ENCODE peak calls at places on chromosomes 2 and 18, in seven cellular contexts. X is Caco-2, L is cardiac fibroblast, E is NCI-H2029, V is heart right ventricle, H is upper lobe of right lung, S is posterior cingulate gyrus. Z is an unnamed sample.

GRCh38 chr2:195559431-195559914 is 97.6 kb upstream of the SLC39A10 start:
- DNase-seq in X (no peak), L (peak; percentile 93), E (no peak), V (no peak), H (no peak), S (no peak), Z (peak; percentile 97)

GRCh38 chr18:69400976-69401474 is 337 bp downstream of the DOK6 start:
- DNase-seq in X (no peak), L (peak; percentile 41), E (no peak), V (peak; percentile 24), H (peak; percentile 64), S (peak; percentile 76), Z (no peak)

GRCh38 chr2:62119313-62119969 is 76.5 kb upstream of the B3GNT2 start:
- DNase-seq in X (no peak), L (no peak), E (no peak), V (no peak), H (no peak), S (no peak), Z (no peak)

GRCh38 chr2:8514748-8515389 is 167.0 kb upstream of the ID2 start:
- DNase-seq in X (no peak), L (no peak), E (no peak), V (no peak), H (no peak), S (peak; percentile 3), Z (peak; percentile 78)

GRCh38 chr2:49351531-49351930 is 197.2 kb upstream of the FSHR start:
- DNase-seq in X (no peak), L (no peak), E (no peak), V (no peak), H (no peak), S (no peak), Z (no peak)

GRCh38 chr2:129767346-129767745 is 212.1 kb upstream of the RAB6C start:
- DNase-seq in X (no peak), L (no peak), E (no peak), V (no peak), H (no peak), S (no peak), Z (no peak)

GRCh38 chr2:74292752-74293151 is 50.5 kb downstream of the SLC4A5 start:
- DNase-seq in X (peak; percentile 45), L (no peak), E (no peak), V (no peak), H (no peak), S (no peak), Z (no peak)

GRCh38 chr2:170267071-170267470 is 89.1 kb downstream of the MYO3B start:
- DNase-seq in X (no peak), L (no peak), E (no peak), V (no peak), H (no peak), S (no peak), Z (no peak)

GRCh38 chr2:8882094-8882493 is 44.7 kb upstream of the KIDINS220 start:
- DNase-seq in X (no peak), L (peak; percentile 49), E (no peak), V (no peak), H (no peak), S (no peak), Z (no peak)

GRCh38 chr2:224217962-224218347 is 178.9 kb upstream of the SERPINE2 start:
- DNase-seq in X (no peak), L (peak; percentile 83), E (no peak), V (no peak), H (no peak), S (no peak), Z (no peak)

GRCh38 chr2:147358375-147358774 is 486.5 kb upstream of the ACVR2A start:
- DNase-seq in X (no peak), L (peak; percentile 45), E (no peak), V (no peak), H (no peak), S (no peak), Z (no peak)

GRCh38 chr2:191719938-191720337 is 42.0 kb downstream of the NABP1 start:
- DNase-seq in X (no peak), L (no peak), E (no peak), V (no peak), H (no peak), S (no peak), Z (no peak)

GRCh38 chr18:26383454-26384270 is 157.4 kb downstream of the TAF4B start:
- DNase-seq in X (peak; percentile 12), L (peak; percentile 82), E (peak; percentile 7), V (no peak), H (no peak), S (no peak), Z (peak; percentile 68)

GRCh38 chr2:217247511-217247910 is 387.6 kb upstream of the TNP1 start:
- DNase-seq in X (no peak), L (no peak), E (no peak), V (no peak), H (no peak), S (no peak), Z (no peak)

GRCh38 chr18:46622999-46623398 is 34.0 kb downstream of the LOXHD1 start:
- DNase-seq in X (no peak), L (peak; percentile 22), E (no peak), V (no peak), H (no peak), S (no peak), Z (peak; percentile 0)

GRCh38 chr18:10514621-10515020 is 11.2 kb upstream of the NAPG start:
- DNase-seq in X (no peak), L (no peak), E (no peak), V (no peak), H (no peak), S (no peak), Z (no peak)

GRCh38 chr2:42961385-42961800 is 169.0 kb upstream of the HAAO start:
- DNase-seq in X (no peak), L (peak; percentile 67), E (no peak), V (peak; percentile 53), H (no peak), S (no peak), Z (peak; percentile 64)

GRCh38 chr2:166916987-166917386 is 28.7 kb downstream of the XIRP2 start:
- DNase-seq in X (no peak), L (no peak), E (no peak), V (no peak), H (no peak), S (no peak), Z (no peak)

GRCh38 chr2:141933226-141933625 is 197.6 kb downstream of the LRP1B start:
- DNase-seq in X (no peak), L (no peak), E (no peak), V (no peak), H (no peak), S (no peak), Z (no peak)

GRCh38 chr2:105296017-105296611 is 33.4 kb downstream of the TGFBRAP1 start:
- DNase-seq in X (no peak), L (no peak), E (no peak), V (no peak), H (no peak), S (no peak), Z (no peak)

GRCh38 chr2:16069663-16069932 is 129.2 kb downstream of the MYCN start:
- DNase-seq in X (no peak), L (no peak), E (no peak), V (no peak), H (no peak), S (no peak), Z (no peak)

GRCh38 chr2:79120194-79120713 is at the start of gene REG1A:
- DNase-seq in X (no peak), L (no peak), E (no peak), V (no peak), H (no peak), S (no peak), Z (no peak)

GRCh38 chr2:164697688-164698290 is 76.5 kb upstream of the GRB14 start:
- DNase-seq in X (peak; percentile 36), L (peak; percentile 15), E (no peak), V (no peak), H (no peak), S (no peak), Z (peak; percentile 29)

GRCh38 chr2:29082804-29083495 is 8.6 kb upstream of the PCARE start:
- DNase-seq in X (no peak), L (no peak), E (no peak), V (no peak), H (no peak), S (no peak), Z (no peak)

GRCh38 chr2:29462293-29462692 is 347.1 kb downstream of the CLIP4 start:
- DNase-seq in X (no peak), L (peak; percentile 4), E (no peak), V (no peak), H (no peak), S (no peak), Z (no peak)

GRCh38 chr18:8045160-8045885 is 478.2 kb downstream of the PTPRM start:
- DNase-seq in X (no peak), L (no peak), E (no peak), V (no peak), H (no peak), S (no peak), Z (no peak)

GRCh38 chr2:8675543-8675942 is 6.3 kb upstream of the ID2 start:
- DNase-seq in X (no peak), L (no peak), E (no peak), V (no peak), H (no peak), S (no peak), Z (no peak)